ENCODE peak calls at places on chromosome 16, in four cellular contexts. P, L, M and E are unnamed samples.

GRCh38 chr16:58814348-58814801 is 80.3 kb upstream of the GOT2 start:
- DNase-seq in P (peak), L (peak), M (peak), E (no peak)

GRCh38 chr16:30053376-30054015 is 12.1 kb upstream of the ALDOA start:
- DNase-seq in P (no peak), L (no peak), M (no peak), E (no peak)

GRCh38 chr16:3536271-3536671 is 35.5 kb downstream of the CLUAP1 start:
- DNase-seq in P (no peak), L (no peak), M (peak), E (no peak)

GRCh38 chr16:52953215-52953614 is 99.5 kb downstream of the CHD9NB start:
- DNase-seq in P (no peak), L (no peak), M (no peak), E (no peak)

GRCh38 chr16:81702506-81702905 is 76.6 kb upstream of the PLCG2 start:
- DNase-seq in P (no peak), L (no peak), M (no peak), E (no peak)

GRCh38 chr16:27579086-27579980 is 29.4 kb downstream of the KATNIP start:
- DNase-seq in P (no peak), L (no peak), M (peak), E (no peak)

GRCh38 chr16:54351171-54351570 is 64.6 kb upstream of the IRX3 start:
- DNase-seq in P (no peak), L (no peak), M (no peak), E (no peak)

GRCh38 chr16:2985893-2986355 is 5.7 kb upstream of the PKMYT1 start:
- DNase-seq in P (no peak), L (no peak), M (no peak), E (no peak)

GRCh38 chr16:73025506-73026131 is 22.3 kb downstream of the ZFHX3 start:
- DNase-seq in P (no peak), L (no peak), M (no peak), E (no peak)

GRCh38 chr16:28326881-28327610 is 34.7 kb downstream of the SBK1 start:
- DNase-seq in P (peak), L (peak), M (no peak), E (peak)

GRCh38 chr16:4882261-4882632 is 35.0 kb downstream of the UBN1 start:
- DNase-seq in P (no peak), L (no peak), M (no peak), E (no peak)

GRCh38 chr16:52569296-52569695 is 22.4 kb upstream of the TOX3 start:
- DNase-seq in P (no peak), L (no peak), M (no peak), E (no peak)

GRCh38 chr16:2194852-2195315 is 1.5 kb downstream of the CASKIN1 start:
- DNase-seq in P (peak), L (no peak), M (no peak), E (peak)

GRCh38 chr16:78297066-78297666 is 197.7 kb downstream of the WWOX start:
- DNase-seq in P (no peak), L (no peak), M (no peak), E (no peak)

GRCh38 chr16:11914759-11915643 is 755 bp downstream of the GSPT1 start:
- DNase-seq in P (peak), L (no peak), M (no peak), E (no peak)

GRCh38 chr16:19289805-19290490 is 4.4 kb downstream of the CLEC19A start:
- DNase-seq in P (no peak), L (no peak), M (no peak), E (no peak)

GRCh38 chr16:22890976-22891375 is 77.0 kb downstream of the HS3ST2 start:
- DNase-seq in P (no peak), L (no peak), M (no peak), E (no peak)

GRCh38 chr16:31301708-31302400 is 42.1 kb downstream of the ITGAM start:
- DNase-seq in P (peak), L (no peak), M (no peak), E (peak)

GRCh38 chr16:10501016-10501607 is 79.3 kb downstream of the EMP2 start:
- DNase-seq in P (peak), L (no peak), M (no peak), E (no peak)

GRCh38 chr16:27498426-27498825 is 51.3 kb downstream of the GTF3C1 start:
- DNase-seq in P (no peak), L (no peak), M (no peak), E (no peak)

GRCh38 chr16:13633381-13633861 is 286.5 kb upstream of the ERCC4 start:
- DNase-seq in P (no peak), L (no peak), M (no peak), E (no peak)

GRCh38 chr16:48365601-48366164 is 19.5 kb downstream of the SIAH1 start:
- DNase-seq in P (peak), L (peak), M (no peak), E (peak)

GRCh38 chr16:20114356-20114755 is 40.7 kb upstream of the GPR139 start:
- DNase-seq in P (no peak), L (peak), M (no peak), E (no peak)

GRCh38 chr16:64866026-64866425 is 255.8 kb downstream of the CDH11 start:
- DNase-seq in P (no peak), L (no peak), M (no peak), E (no peak)

GRCh38 chr16:75385507-75386152 is 47.7 kb downstream of the CFDP1 start:
- DNase-seq in P (peak), L (peak), M (peak), E (peak)

GRCh38 chr16:3637371-3637923 is 17.0 kb upstream of the DNASE1 start:
- DNase-seq in P (peak), L (no peak), M (no peak), E (no peak)

GRCh38 chr16:15899538-15900100 is 11.2 kb upstream of the CEP20 start:
- DNase-seq in P (peak), L (peak), M (peak), E (no peak)

GRCh38 chr16:89921699-89922476 is 1.3 kb upstream of the TUBB3 start:
- DNase-seq in P (no peak), L (peak), M (peak), E (no peak)

GRCh38 chr16:89114159-89114981 is 20.7 kb downstream of the ACSF3 start:
- DNase-seq in P (peak), L (no peak), M (no peak), E (no peak)

GRCh38 chr16:4239020-4239419 is 2.9 kb downstream of the SRL start:
- DNase-seq in P (no peak), L (no peak), M (no peak), E (no peak)

GRCh38 chr16:3792472-3793012 is 75.2 kb upstream of the TRAP1 start:
- DNase-seq in P (no peak), L (no peak), M (no peak), E (no peak)

GRCh38 chr16:54281535-54282201 is 4.9 kb downstream of the IRX3 start:
- DNase-seq in P (no peak), L (no peak), M (no peak), E (no peak)

GRCh38 chr16:24976061-24976779 is 38.9 kb downstream of the ARHGAP17 start:
- DNase-seq in P (no peak), L (no peak), M (no peak), E (no peak)

GRCh38 chr16:59848314-59848713 is 1114.2 kb upstream of the GOT2 start:
- DNase-seq in P (no peak), L (no peak), M (no peak), E (no peak)

GRCh38 chr16:165539-166374 is at the start of gene HBM:
- DNase-seq in P (no peak), L (no peak), M (no peak), E (no peak)

GRCh38 chr16:28543072-28543471 is 4.3 kb upstream of the NUPR1 start:
- DNase-seq in P (peak), L (no peak), M (no peak), E (no peak)

GRCh38 chr16:55021595-55022475 is 91.2 kb downstream of the IRX5 start:
- DNase-seq in P (peak), L (peak), M (no peak), E (no peak)

DNA sequence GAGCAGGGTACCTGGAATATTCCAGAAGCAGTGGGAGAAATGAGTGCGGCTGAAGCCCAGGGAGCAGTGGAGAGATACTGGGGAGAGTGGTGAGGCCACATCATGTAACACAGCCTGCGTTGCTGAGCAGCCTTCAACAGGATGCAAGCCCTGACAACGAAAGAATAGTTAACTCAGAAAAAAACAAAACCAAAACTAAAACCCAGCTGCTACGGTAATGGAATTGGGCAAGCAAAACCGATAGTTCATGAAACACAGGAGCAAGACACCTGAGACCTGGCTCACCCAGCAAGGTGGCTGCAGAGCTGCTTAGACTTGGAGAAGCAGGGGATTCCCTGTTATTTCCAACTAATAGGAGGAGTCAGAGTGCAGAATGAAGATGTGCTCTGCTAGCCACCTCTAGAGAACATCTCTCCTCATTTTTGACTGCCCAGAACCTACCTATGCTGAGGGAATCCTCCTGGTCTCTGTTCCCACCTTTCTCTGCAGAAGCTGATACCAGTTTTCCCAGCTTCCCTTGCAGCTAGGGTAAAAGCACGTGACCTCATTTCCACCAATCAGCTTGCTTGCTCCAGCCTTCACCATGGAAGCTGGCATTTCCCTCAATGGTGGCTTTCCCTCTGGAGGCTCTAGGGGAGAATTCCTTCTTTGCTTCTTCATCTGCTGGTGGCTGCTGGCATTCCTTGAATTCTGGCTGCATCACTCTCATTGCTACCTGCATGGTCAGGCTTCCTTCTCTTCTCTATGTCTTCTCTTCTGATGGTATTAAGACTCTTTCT is 59.4 kb upstream of the XYLT1 start:
- DNase-seq in P (peak), L (no peak), M (no peak), E (peak)
- TF ChIP-seq CTCF in P (no peak), L (no peak), M (no peak), E (no peak)

GRCh38 chr16:56315955-56316354 is 109.4 kb downstream of the AMFR start:
- DNase-seq in P (no peak), L (no peak), M (no peak), E (no peak)

GRCh38 chr16:56312556-56312955 is 112.8 kb downstream of the AMFR start:
- DNase-seq in P (no peak), L (no peak), M (no peak), E (no peak)

GRCh38 chr16:56312028-56312300 is 113.4 kb downstream of the AMFR start:
- DNase-seq in P (no peak), L (no peak), M (no peak), E (no peak)

GRCh38 chr16:56316545-56316944 is 108.8 kb downstream of the AMFR start:
- DNase-seq in P (no peak), L (no peak), M (no peak), E (no peak)

GRCh38 chr16:56314244-56314850 is 111.0 kb downstream of the AMFR start:
- DNase-seq in P (no peak), L (no peak), M (no peak), E (no peak)
- H3K4me3 ChIP-seq in P (no peak), L (no peak), M (no peak), E (no peak)

GRCh38 chr16:66512589-66513404 is 37.1 kb downstream of the TK2 start:
- DNase-seq in P (no peak), L (no peak), M (no peak), E (no peak)

GRCh38 chr16:66517586-66518263 is 32.2 kb downstream of the TK2 start:
- DNase-seq in P (no peak), L (no peak), M (no peak), E (no peak)

GRCh38 chr16:66516808-66517585 is 32.9 kb downstream of the TK2 start:
- DNase-seq in P (peak), L (peak), M (peak), E (peak)

GRCh38 chr16:66516172-66516807 is 33.6 kb downstream of the TK2 start:
- DNase-seq in P (no peak), L (no peak), M (no peak), E (no peak)

DNA sequence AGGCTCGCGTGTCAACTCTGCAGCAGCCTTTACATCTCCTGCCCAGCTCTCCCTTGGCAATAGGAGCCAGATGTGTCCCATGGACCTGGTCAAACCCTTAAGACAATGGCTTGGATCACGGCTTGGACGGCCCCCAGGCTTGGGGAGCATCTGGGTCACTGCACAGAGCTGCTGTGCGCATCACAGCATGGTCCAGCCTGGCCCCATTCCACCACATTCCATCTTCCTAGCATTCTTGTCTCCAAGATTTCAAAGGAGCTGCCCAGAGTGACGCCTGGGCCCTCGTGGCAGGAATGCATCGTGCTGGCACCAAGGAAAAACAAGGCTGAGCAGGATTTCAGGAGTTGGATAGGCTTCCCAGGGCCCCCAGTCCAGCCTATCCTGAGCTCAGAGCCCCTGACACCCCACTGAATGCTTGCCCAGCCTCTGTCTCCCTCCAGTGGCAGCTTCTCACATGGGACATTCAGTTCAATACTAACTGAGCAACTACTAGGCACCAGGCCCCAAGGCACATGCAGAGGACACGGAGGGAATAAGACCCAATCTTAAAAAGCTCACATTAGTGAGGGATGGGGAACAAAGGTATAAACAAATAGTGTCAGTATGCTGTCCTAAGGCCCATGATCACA is 34.3 kb downstream of the TK2 start:
- DNase-seq in P (peak), L (no peak), M (no peak), E (no peak)
- TF ChIP-seq CTCF in P (peak), L (peak), M (peak), E (peak)

GRCh38 chr16:69097425-69097824 is 8.0 kb upstream of the HAS3 start:
- DNase-seq in P (no peak), L (no peak), M (no peak), E (no peak)

GRCh38 chr16:69095179-69095578 is 10.3 kb upstream of the HAS3 start:
- DNase-seq in P (no peak), L (no peak), M (no peak), E (no peak)

GRCh38 chr16:69105501-69106361 is at the start of gene HAS3:
- DNase-seq in P (peak), L (peak), M (no peak), E (no peak)

GRCh38 chr16:69100046-69100765 is 5.2 kb upstream of the HAS3 start:
- DNase-seq in P (no peak), L (no peak), M (no peak), E (no peak)
- H3K4me3 ChIP-seq in P (no peak), L (no peak), M (no peak), E (no peak)

DNA sequence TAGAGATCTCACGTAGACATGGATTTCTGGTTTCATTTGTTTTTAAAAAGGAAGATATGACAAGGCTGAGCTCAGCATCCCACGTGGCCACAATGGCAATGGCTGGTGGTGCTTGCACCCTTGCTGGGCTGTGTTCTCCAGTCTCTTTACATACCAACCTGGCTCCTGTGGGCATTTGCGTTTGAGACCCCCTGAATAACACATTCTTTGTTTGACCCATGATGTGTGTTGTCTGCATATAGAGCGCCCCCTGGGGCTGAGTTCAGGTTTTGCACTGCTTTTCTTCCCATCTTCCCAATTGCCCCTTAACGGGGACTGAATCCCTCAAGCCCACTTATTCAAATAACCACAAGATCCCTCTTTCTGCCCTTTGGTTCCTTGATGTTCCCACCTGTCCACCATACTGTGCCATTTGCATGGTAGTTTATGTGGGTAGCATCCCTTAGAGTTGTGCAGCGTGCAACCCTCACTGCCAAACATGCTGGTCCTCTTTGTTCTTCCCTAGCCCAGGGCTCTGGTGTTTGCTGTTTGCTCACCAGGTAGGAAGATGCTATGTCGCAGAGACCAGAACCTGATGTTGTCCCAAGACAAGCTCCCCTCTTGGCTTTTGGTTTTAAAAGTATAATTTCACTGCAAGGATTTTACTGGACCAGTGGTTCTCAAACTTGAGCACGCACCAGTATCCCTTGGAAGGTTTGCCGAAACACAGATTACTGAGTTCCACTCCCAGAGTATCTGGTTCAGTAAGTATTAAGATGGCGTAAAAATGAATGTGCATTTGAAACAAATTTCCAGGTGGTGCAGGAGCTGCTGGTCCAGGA is 38.5 kb upstream of the NKD1 start:
- DNase-seq in P (peak), L (peak), M (no peak), E (no peak)
- TF ChIP-seq CTCF in P (peak), L (peak), M (peak), E (peak)

DNA sequence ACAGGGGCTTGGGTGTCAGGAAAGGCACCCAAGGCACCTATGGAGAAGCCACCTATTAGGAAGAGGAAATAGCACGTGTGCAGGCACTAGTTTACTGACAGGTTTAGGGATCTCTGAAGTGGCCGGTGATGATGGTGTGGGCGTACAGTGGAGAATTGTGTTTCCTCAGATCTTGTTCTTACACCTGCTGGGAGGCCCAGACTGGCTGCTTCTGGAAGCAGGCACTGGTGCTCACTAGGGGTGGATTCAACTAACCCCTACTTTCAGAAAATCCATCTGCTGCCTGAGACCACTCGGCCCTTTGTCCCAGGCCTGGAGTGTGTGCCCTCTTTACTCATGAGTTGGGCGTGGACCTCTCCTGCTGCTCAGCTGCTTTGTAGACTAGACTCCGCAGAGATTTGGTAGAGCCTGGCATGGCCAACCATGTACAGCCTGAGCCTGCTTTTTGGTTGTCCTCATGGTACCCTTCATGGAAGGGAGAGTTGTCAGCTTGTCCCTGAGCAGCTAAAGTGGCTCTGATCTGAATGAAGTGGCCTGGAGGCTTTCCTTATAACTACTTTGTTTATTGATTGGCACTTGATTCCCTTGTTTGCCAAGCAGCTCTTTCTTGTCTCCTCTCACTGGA is 1.4 kb downstream of the EDC4 start:
- DNase-seq in P (no peak), L (no peak), M (no peak), E (no peak)
- H3K4me3 ChIP-seq in P (peak), L (peak), M (peak), E (peak)

GRCh38 chr16:86318119-86318518 is 192.2 kb upstream of the FOXF1 start:
- DNase-seq in P (no peak), L (no peak), M (no peak), E (no peak)

GRCh38 chr16:86319871-86320270 is 190.5 kb upstream of the FOXF1 start:
- DNase-seq in P (no peak), L (no peak), M (no peak), E (no peak)

GRCh38 chr16:86317617-86318021 is 192.7 kb upstream of the FOXF1 start:
- DNase-seq in P (no peak), L (no peak), M (no peak), E (no peak)

GRCh38 chr16:86314402-86315025 is 195.8 kb upstream of the FOXF1 start:
- DNase-seq in P (no peak), L (no peak), M (no peak), E (no peak)

GRCh38 chr16:86316967-86317616 is 193.2 kb upstream of the FOXF1 start:
- DNase-seq in P (no peak), L (no peak), M (no peak), E (no peak)
- TF ChIP-seq CTCF in P (no peak), L (peak), M (no peak), E (no peak)

DNA sequence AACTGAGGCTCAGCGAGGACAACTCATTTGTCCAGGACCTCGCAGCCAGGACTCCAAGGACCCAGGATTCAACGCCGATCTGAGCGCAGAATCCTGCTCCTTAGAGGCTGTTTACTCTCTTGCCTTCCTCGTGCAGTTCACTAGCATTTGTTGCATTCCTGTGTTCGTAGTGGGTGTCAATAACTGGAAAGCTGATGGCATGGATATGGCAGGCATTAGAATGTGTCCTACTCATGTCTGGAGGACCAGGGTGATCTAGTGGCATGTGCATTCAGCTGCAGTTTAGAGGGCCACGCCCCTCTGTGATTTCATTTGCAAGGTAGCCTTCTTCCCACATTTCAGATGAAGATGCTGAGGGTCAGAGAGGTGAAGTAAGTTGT is 510 bp downstream of the CRISPLD2 start:
- DNase-seq in P (no peak), L (no peak), M (no peak), E (no peak)
- H3K4me3 ChIP-seq in P (no peak), L (peak), M (peak), E (no peak)